ENCODE peak calls at places on chromosomes 3 and 15, in five cellular contexts. One of them, this sample, is unnamed.

GRCh38 chr3:14273886-14274517 is 95.4 kb downstream of the LSM3 start:
- DNase-seq in esophagus squamous epithelium: no peak
- DNase-seq in trophoblast cell: peak; percentile 93
- DNase-seq in testis: no peak
- DNase-seq in cardiac muscle cell: no peak
- DNase-seq in this sample: no peak

GRCh38 chr3:9402410-9403228 is 5.2 kb downstream of the SETD5 start:
- DNase-seq in trophoblast cell: peak; percentile 13
- DNase-seq in cardiac muscle cell: peak; percentile 73
- DNase-seq in esophagus squamous epithelium: no peak
- DNase-seq in testis: peak; percentile 92
- DNase-seq in this sample: peak; percentile 93

GRCh38 chr3:4839278-4839677 is 140.0 kb upstream of the BHLHE40 start:
- DNase-seq in cardiac muscle cell: no peak
- DNase-seq in testis: no peak
- DNase-seq in trophoblast cell: no peak
- DNase-seq in esophagus squamous epithelium: no peak
- DNase-seq in this sample: no peak

GRCh38 chr3:98901032-98901464 is 447 bp downstream of the DCBLD2 start:
- DNase-seq in cardiac muscle cell: peak; percentile 58
- DNase-seq in esophagus squamous epithelium: no peak
- DNase-seq in trophoblast cell: peak; percentile 43
- DNase-seq in testis: peak; percentile 64
- DNase-seq in this sample: peak; percentile 36

GRCh38 chr15:78810377-78811123 is 714 bp downstream of the ADAMTS7 start:
- DNase-seq in esophagus squamous epithelium: no peak
- DNase-seq in trophoblast cell: peak; percentile 21
- DNase-seq in cardiac muscle cell: peak; percentile 71
- DNase-seq in testis: peak; percentile 41
- DNase-seq in this sample: peak; percentile 48

GRCh38 chr3:182357928-182358327 is 435.4 kb upstream of the ATP11B start:
- DNase-seq in esophagus squamous epithelium: no peak
- DNase-seq in testis: no peak
- DNase-seq in trophoblast cell: no peak
- DNase-seq in cardiac muscle cell: no peak
- DNase-seq in this sample: no peak

GRCh38 chr3:194070634-194071409 is 65.1 kb upstream of the HES1 start:
- DNase-seq in trophoblast cell: peak; percentile 91
- DNase-seq in testis: peak; percentile 84
- DNase-seq in esophagus squamous epithelium: peak; percentile 34
- DNase-seq in cardiac muscle cell: peak; percentile 94
- DNase-seq in this sample: peak; percentile 72

GRCh38 chr3:64667887-64668581 is 19.8 kb downstream of the ADAMTS9 start:
- DNase-seq in trophoblast cell: no peak
- DNase-seq in cardiac muscle cell: no peak
- DNase-seq in testis: no peak
- DNase-seq in esophagus squamous epithelium: no peak
- DNase-seq in this sample: no peak

GRCh38 chr3:88807471-88808090 is 299.8 kb upstream of the EPHA3 start:
- DNase-seq in cardiac muscle cell: peak; percentile 39
- DNase-seq in esophagus squamous epithelium: no peak
- DNase-seq in trophoblast cell: peak; percentile 78
- DNase-seq in testis: no peak
- DNase-seq in this sample: peak; percentile 91

GRCh38 chr3:197216169-197216860 is 82.1 kb downstream of the DLG1 start:
- DNase-seq in esophagus squamous epithelium: no peak
- DNase-seq in testis: no peak
- DNase-seq in cardiac muscle cell: peak; percentile 65
- DNase-seq in trophoblast cell: peak; percentile 25
- DNase-seq in this sample: no peak

GRCh38 chr3:191557322-191557721 is 96.4 kb downstream of the PYDC2 start:
- DNase-seq in testis: no peak
- DNase-seq in cardiac muscle cell: no peak
- DNase-seq in esophagus squamous epithelium: no peak
- DNase-seq in trophoblast cell: no peak
- DNase-seq in this sample: no peak

GRCh38 chr3:32613183-32613582 is 42.5 kb upstream of the DYNC1LI1 start:
- DNase-seq in testis: no peak
- DNase-seq in trophoblast cell: no peak
- DNase-seq in esophagus squamous epithelium: no peak
- DNase-seq in cardiac muscle cell: no peak
- DNase-seq in this sample: no peak

GRCh38 chr15:50116477-50116876 is 2.6 kb downstream of the ATP8B4 start:
- DNase-seq in esophagus squamous epithelium: no peak
- DNase-seq in trophoblast cell: peak; percentile 49
- DNase-seq in cardiac muscle cell: peak; percentile 17
- DNase-seq in testis: peak; percentile 66
- DNase-seq in this sample: peak; percentile 21

GRCh38 chr3:120875507-120875906 is 32.5 kb upstream of the STXBP5L start:
- DNase-seq in trophoblast cell: no peak
- DNase-seq in esophagus squamous epithelium: no peak
- DNase-seq in testis: no peak
- DNase-seq in cardiac muscle cell: peak; percentile 26
- DNase-seq in this sample: no peak

GRCh38 chr15:94119923-94120775 is 111.2 kb upstream of the MCTP2 start:
- DNase-seq in trophoblast cell: peak; percentile 92
- DNase-seq in testis: peak; percentile 82
- DNase-seq in cardiac muscle cell: peak; percentile 87
- DNase-seq in esophagus squamous epithelium: no peak
- DNase-seq in this sample: peak; percentile 66

GRCh38 chr15:60358935-60359672 is 38.7 kb downstream of the ANXA2 start:
- DNase-seq in esophagus squamous epithelium: no peak
- DNase-seq in trophoblast cell: no peak
- DNase-seq in testis: no peak
- DNase-seq in cardiac muscle cell: peak; percentile 68
- DNase-seq in this sample: no peak

GRCh38 chr3:192772495-192772894 is 45.2 kb upstream of the FGF12 start:
- DNase-seq in esophagus squamous epithelium: no peak
- DNase-seq in testis: peak; percentile 62
- DNase-seq in cardiac muscle cell: peak; percentile 34
- DNase-seq in trophoblast cell: peak; percentile 61
- DNase-seq in this sample: peak; percentile 37

GRCh38 chr3:63069780-63070540 is 194.7 kb upstream of the CADPS start:
- DNase-seq in esophagus squamous epithelium: no peak
- DNase-seq in testis: no peak
- DNase-seq in cardiac muscle cell: no peak
- DNase-seq in trophoblast cell: no peak
- DNase-seq in this sample: no peak

GRCh38 chr15:77507911-77508310 is 87.2 kb downstream of the HMG20A start:
- DNase-seq in testis: peak; percentile 93
- DNase-seq in trophoblast cell: no peak
- DNase-seq in cardiac muscle cell: peak; percentile 86
- DNase-seq in esophagus squamous epithelium: no peak
- DNase-seq in this sample: peak; percentile 59

GRCh38 chr3:22269827-22270226 is 518.8 kb upstream of the ZNF385D start:
- DNase-seq in trophoblast cell: no peak
- DNase-seq in cardiac muscle cell: peak; percentile 80
- DNase-seq in testis: peak; percentile 18
- DNase-seq in esophagus squamous epithelium: no peak
- DNase-seq in this sample: no peak

GRCh38 chr3:126124148-126124868 is 40.4 kb upstream of the SLC41A3 start:
- DNase-seq in cardiac muscle cell: no peak
- DNase-seq in esophagus squamous epithelium: no peak
- DNase-seq in trophoblast cell: no peak
- DNase-seq in testis: no peak
- DNase-seq in this sample: peak; percentile 7

GRCh38 chr3:81726132-81726531 is 35.3 kb downstream of the GBE1 start:
- DNase-seq in testis: no peak
- DNase-seq in esophagus squamous epithelium: no peak
- DNase-seq in cardiac muscle cell: peak; percentile 33
- DNase-seq in trophoblast cell: no peak
- DNase-seq in this sample: no peak

GRCh38 chr3:169886671-169887070 is 16.9 kb upstream of the LRRC31 start:
- DNase-seq in trophoblast cell: no peak
- DNase-seq in cardiac muscle cell: peak; percentile 87
- DNase-seq in esophagus squamous epithelium: no peak
- DNase-seq in testis: peak; percentile 38
- DNase-seq in this sample: no peak

GRCh38 chr3:179732661-179733348 is 80.0 kb downstream of the USP13 start:
- DNase-seq in esophagus squamous epithelium: no peak
- DNase-seq in testis: no peak
- DNase-seq in cardiac muscle cell: no peak
- DNase-seq in trophoblast cell: peak; percentile 87
- DNase-seq in this sample: no peak

GRCh38 chr3:35439626-35440025 is 199.7 kb upstream of the ARPP21 start:
- DNase-seq in testis: no peak
- DNase-seq in cardiac muscle cell: no peak
- DNase-seq in trophoblast cell: peak; percentile 84
- DNase-seq in esophagus squamous epithelium: no peak
- DNase-seq in this sample: no peak

GRCh38 chr3:72195895-72196294 is 410.9 kb upstream of the PROK2 start:
- DNase-seq in trophoblast cell: no peak
- DNase-seq in testis: no peak
- DNase-seq in cardiac muscle cell: no peak
- DNase-seq in esophagus squamous epithelium: no peak
- DNase-seq in this sample: no peak

GRCh38 chr3:126035362-126036050 is 48.4 kb downstream of the SLC41A3 start:
- DNase-seq in cardiac muscle cell: no peak
- DNase-seq in esophagus squamous epithelium: no peak
- DNase-seq in trophoblast cell: no peak
- DNase-seq in testis: no peak
- DNase-seq in this sample: no peak

GRCh38 chr3:52820741-52821140 is 9.7 kb downstream of the ITIH4 start:
- DNase-seq in testis: peak; percentile 40
- DNase-seq in cardiac muscle cell: peak; percentile 26
- DNase-seq in trophoblast cell: peak; percentile 36
- DNase-seq in esophagus squamous epithelium: no peak
- DNase-seq in this sample: peak; percentile 66

GRCh38 chr15:69663982-69664381 is 211.4 kb downstream of the RPLP1 start:
- DNase-seq in trophoblast cell: no peak
- DNase-seq in esophagus squamous epithelium: no peak
- DNase-seq in cardiac muscle cell: no peak
- DNase-seq in testis: no peak
- DNase-seq in this sample: no peak

GRCh38 chr3:194587438-194587931 is 45.7 kb downstream of the TMEM44 start:
- DNase-seq in testis: no peak
- DNase-seq in esophagus squamous epithelium: no peak
- DNase-seq in cardiac muscle cell: peak; percentile 93
- DNase-seq in trophoblast cell: peak; percentile 33
- DNase-seq in this sample: no peak

GRCh38 chr3:178382388-178383061 is 153.7 kb upstream of the KCNMB2 start:
- DNase-seq in testis: no peak
- DNase-seq in cardiac muscle cell: peak; percentile 85
- DNase-seq in trophoblast cell: peak; percentile 96
- DNase-seq in esophagus squamous epithelium: no peak
- DNase-seq in this sample: no peak

GRCh38 chr3:48406443-48407431 is 23.1 kb downstream of the PLXNB1 start:
- DNase-seq in trophoblast cell: no peak
- DNase-seq in cardiac muscle cell: no peak
- DNase-seq in esophagus squamous epithelium: no peak
- DNase-seq in testis: peak; percentile 9
- DNase-seq in this sample: peak; percentile 4

DNA sequence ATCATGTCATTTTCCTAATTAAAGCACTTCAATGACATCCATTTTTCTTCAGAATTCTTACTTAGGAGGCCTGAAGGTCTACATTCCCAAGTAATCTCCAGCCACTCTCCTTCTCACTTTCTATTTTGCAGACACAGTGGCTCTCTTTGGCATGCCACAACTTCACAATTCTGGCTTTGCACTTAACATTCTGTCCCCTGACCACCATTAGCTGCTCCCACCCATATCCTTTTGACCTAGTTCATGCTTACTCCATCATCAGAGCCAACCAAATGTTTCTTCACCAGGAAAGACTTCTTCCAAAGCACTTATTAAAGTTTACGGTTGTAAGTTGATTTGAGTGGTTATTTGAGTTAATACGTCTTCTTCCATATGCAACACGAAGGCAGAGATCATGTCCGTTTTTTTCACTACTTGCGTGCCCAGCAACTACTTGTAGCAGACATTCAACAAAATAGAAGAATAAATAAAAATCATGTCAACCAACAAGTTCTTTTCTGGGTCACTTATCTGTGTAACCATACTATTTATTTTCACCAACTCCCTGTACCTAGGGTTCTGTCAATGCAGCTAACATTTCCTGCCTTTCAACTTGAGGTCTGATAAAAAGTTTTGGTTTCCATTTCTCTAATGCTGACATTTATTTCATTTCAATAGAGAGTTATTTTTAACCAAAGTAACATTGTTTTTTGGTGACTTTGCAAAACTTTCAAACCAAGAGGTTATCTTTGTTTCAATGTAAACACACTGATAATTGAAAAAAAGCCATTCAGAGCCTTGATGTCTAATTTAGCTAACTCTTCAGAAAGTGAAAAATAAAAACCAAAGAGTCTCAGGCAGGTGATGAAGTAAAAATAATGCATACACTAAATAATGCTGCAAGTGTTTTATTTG is 9.9 kb upstream of the TIPARP start:
- DNase-seq in trophoblast cell: peak; percentile 46
- DNase-seq in esophagus squamous epithelium: no peak
- DNase-seq in cardiac muscle cell: no peak
- DNase-seq in testis: no peak
- DNase-seq in this sample: no peak
- H3K4me1 ChIP-seq in trophoblast cell: no peaks in the 10 kb centered on the region
- H3K4me1 ChIP-seq in esophagus squamous epithelium: peaks cover 4% of the 10 kb centered on the region
- H3K4me1 ChIP-seq in cardiac muscle cell: peaks cover 3% of the 10 kb centered on the region
- H3K4me1 ChIP-seq in testis: peaks cover 7% of the 10 kb centered on the region
- H3K4me1 ChIP-seq in this sample: peaks cover 13% of the 10 kb centered on the region

GRCh38 chr3:50260942-50261441 is 8.0 kb upstream of the SEMA3B start:
- DNase-seq in cardiac muscle cell: no peak
- DNase-seq in esophagus squamous epithelium: no peak
- DNase-seq in trophoblast cell: no peak
- DNase-seq in testis: no peak
- DNase-seq in this sample: no peak
- H3K4me1 ChIP-seq in cardiac muscle cell: peaks cover 34% of the 10 kb centered on the region
- H3K4me1 ChIP-seq in esophagus squamous epithelium: peaks cover 48% of the 10 kb centered on the region
- H3K4me1 ChIP-seq in trophoblast cell: peaks cover 37% of the 10 kb centered on the region
- H3K4me1 ChIP-seq in testis: peaks cover 42% of the 10 kb centered on the region
- H3K4me1 ChIP-seq in this sample: peaks cover 28% of the 10 kb centered on the region

GRCh38 chr3:172915911-172916514 is 165.5 kb downstream of the ECT2 start:
- DNase-seq in testis: no peak
- DNase-seq in esophagus squamous epithelium: no peak
- DNase-seq in cardiac muscle cell: no peak
- DNase-seq in trophoblast cell: no peak
- DNase-seq in this sample: no peak
- H3K4me1 ChIP-seq in testis: no peaks in the 10 kb centered on the region
- H3K4me1 ChIP-seq in esophagus squamous epithelium: no peaks in the 10 kb centered on the region
- H3K4me1 ChIP-seq in cardiac muscle cell: peaks cover 6% of the 10 kb centered on the region
- H3K4me1 ChIP-seq in trophoblast cell: no peaks in the 10 kb centered on the region
- H3K4me1 ChIP-seq in this sample: peaks cover 3% of the 10 kb centered on the region

GRCh38 chr15:57284535-57284934 is 91.8 kb upstream of the CGNL1 start:
- DNase-seq in trophoblast cell: no peak
- DNase-seq in testis: no peak
- DNase-seq in cardiac muscle cell: no peak
- DNase-seq in esophagus squamous epithelium: no peak
- DNase-seq in this sample: no peak

GRCh38 chr15:57288926-57289650 is 87.2 kb upstream of the CGNL1 start:
- DNase-seq in testis: no peak
- DNase-seq in trophoblast cell: no peak
- DNase-seq in cardiac muscle cell: no peak
- DNase-seq in esophagus squamous epithelium: no peak
- DNase-seq in this sample: no peak

GRCh38 chr15:57285386-57285785 is 90.9 kb upstream of the CGNL1 start:
- DNase-seq in cardiac muscle cell: no peak
- DNase-seq in esophagus squamous epithelium: no peak
- DNase-seq in trophoblast cell: no peak
- DNase-seq in testis: no peak
- DNase-seq in this sample: no peak

GRCh38 chr15:57283774-57284508 is 92.4 kb upstream of the CGNL1 start:
- DNase-seq in esophagus squamous epithelium: no peak
- DNase-seq in trophoblast cell: no peak
- DNase-seq in testis: no peak
- DNase-seq in cardiac muscle cell: peak; percentile 71
- DNase-seq in this sample: no peak

GRCh38 chr15:57286446-57287127 is 89.7 kb upstream of the CGNL1 start:
- DNase-seq in esophagus squamous epithelium: no peak
- DNase-seq in cardiac muscle cell: no peak
- DNase-seq in testis: no peak
- DNase-seq in trophoblast cell: peak; percentile 33
- DNase-seq in this sample: no peak
- H3K4me1 ChIP-seq in esophagus squamous epithelium: no peaks in the 10 kb centered on the region
- H3K4me1 ChIP-seq in cardiac muscle cell: peaks cover 20% of the 10 kb centered on the region
- H3K4me1 ChIP-seq in testis: no peaks in the 10 kb centered on the region
- H3K4me1 ChIP-seq in trophoblast cell: no peaks in the 10 kb centered on the region
- H3K4me1 ChIP-seq in this sample: no peaks in the 10 kb centered on the region